ENCODE peak calls at places on chromosomes 5 and 9, in eight cellular contexts. L is hippocampal formation; P is stimulated activated CD4-positive, alpha-beta T cell treated with anti-CD3 and anti-CD28 coated beads, Interleukin-4, amount 100 ng/mL, for 1 hour; S is cardiac septum; E is NCI-H2171 treated with DMSO at 0.1 percent for 48 hours; C is NCI-H774; M is WTC11; G is aorta. H is an unnamed sample.

GRCh38 chr9:14437336-14438231 is 123.6 kb upstream of the NFIB start:
- DNase-seq in C (no peak), M (no peak), G (no peak), P (no peak), S (no peak), L (no peak), E (peak; percentile 79), H (no peak)

GRCh38 chr9:95910023-95910706 is 34.7 kb downstream of the ERCC6L2 start:
- DNase-seq in E (no peak), P (no peak), G (no peak), L (no peak), M (no peak), C (no peak), S (no peak), H (no peak)

GRCh38 chr5:176732736-176733585 is 77.4 kb upstream of the UNC5A start:
- DNase-seq in M (peak; percentile 11), E (peak; percentile 65), G (peak; percentile 62), L (no peak), C (no peak), P (no peak), S (peak; percentile 65), H (no peak)

GRCh38 chr5:136766456-136766855 is 401.1 kb upstream of the TRPC7 start:
- DNase-seq in S (no peak), G (no peak), C (no peak), L (no peak), M (no peak), P (no peak), E (no peak), H (no peak)

GRCh38 chr5:139391570-139392323 is 2.0 kb upstream of the MZB1 start:
- DNase-seq in M (no peak), S (no peak), C (no peak), L (no peak), P (no peak), E (no peak), G (no peak), H (no peak)

GRCh38 chr5:81068635-81069034 is 108.5 kb downstream of the RASGRF2 start:
- DNase-seq in L (no peak), C (no peak), P (no peak), S (no peak), M (no peak), E (no peak), G (no peak), H (no peak)

GRCh38 chr5:95841914-95842812 is 19.6 kb upstream of the GLRX start:
- DNase-seq in G (no peak), C (no peak), E (no peak), P (no peak), M (no peak), S (no peak), L (no peak), H (no peak)

GRCh38 chr9:32434892-32435291 is 50.4 kb downstream of the ACO1 start:
- DNase-seq in M (no peak), G (no peak), E (no peak), L (no peak), C (no peak), P (no peak), S (no peak), H (no peak)

GRCh38 chr9:3043369-3043768 is 199.5 kb upstream of the PUM3 start:
- DNase-seq in C (no peak), M (no peak), P (no peak), L (no peak), E (no peak), G (no peak), S (no peak), H (no peak)

GRCh38 chr5:19496056-19496455 is 491.9 kb downstream of the CDH18 start:
- DNase-seq in E (no peak), G (no peak), M (no peak), C (no peak), L (no peak), P (no peak), S (no peak), H (no peak)

GRCh38 chr5:113119271-113119924 is 142.8 kb downstream of the DCP2 start:
- DNase-seq in S (peak; percentile 79), L (no peak), M (no peak), G (no peak), E (no peak), C (no peak), P (no peak), H (no peak)

GRCh38 chr9:129998491-129999122 is 44.4 kb downstream of the FNBP1 start:
- DNase-seq in S (no peak), P (peak; percentile 38), M (no peak), G (no peak), L (no peak), E (no peak), C (no peak), H (no peak)

GRCh38 chr9:116156621-116157314 is 3.2 kb downstream of the PAPPA start:
- DNase-seq in C (peak; percentile 29), E (peak; percentile 96), S (peak; percentile 88), L (no peak), G (peak; percentile 84), P (no peak), M (peak; percentile 56), H (no peak)

GRCh38 chr9:79682076-79682736 is 110.4 kb downstream of the TLE4 start:
- DNase-seq in S (no peak), G (no peak), C (no peak), E (no peak), M (no peak), P (no peak), L (no peak), H (no peak)

GRCh38 chr5:173016621-173017046 is 33.1 kb downstream of the ATP6V0E1 start:
- DNase-seq in C (no peak), E (no peak), P (no peak), G (no peak), L (peak; percentile 4), S (no peak), M (no peak), H (no peak)

GRCh38 chr9:7907636-7908195 is 108.1 kb upstream of the DMAC1 start:
- DNase-seq in M (no peak), P (no peak), G (no peak), E (no peak), C (no peak), S (no peak), L (peak; percentile 22), H (no peak)

GRCh38 chr5:79062431-79062830 is 7.0 kb downstream of the DMGDH start:
- DNase-seq in L (no peak), M (no peak), S (no peak), E (no peak), G (no peak), C (no peak), P (no peak), H (no peak)

GRCh38 chr5:82312373-82312856 is 34.3 kb upstream of the RPS23 start:
- DNase-seq in P (peak; percentile 15), C (no peak), E (peak; percentile 3), L (peak; percentile 68), M (peak; percentile 73), S (no peak), G (peak; percentile 87), H (no peak)

GRCh38 chr5:95219411-95219810 is 65.5 kb downstream of the MCTP1 start:
- DNase-seq in E (peak; percentile 15), L (no peak), S (no peak), P (no peak), M (no peak), G (no peak), C (no peak), H (no peak)

GRCh38 chr5:3339798-3340115 is 255.9 kb upstream of the IRX1 start:
- DNase-seq in L (no peak), M (no peak), E (no peak), P (no peak), G (no peak), C (no peak), S (peak; percentile 66), H (no peak)

GRCh38 chr9:114015607-114016006 is 62.5 kb downstream of the AMBP start:
- DNase-seq in M (no peak), C (no peak), E (no peak), P (no peak), S (peak; percentile 5), G (no peak), L (no peak), H (no peak)

GRCh38 chr9:101119206-101119819 is 90.8 kb downstream of the PLPPR1 start:
- DNase-seq in M (peak; percentile 85), G (no peak), L (peak; percentile 77), S (no peak), E (peak; percentile 79), P (no peak), C (peak; percentile 66), H (no peak)

GRCh38 chr9:37902804-37903580 is 935 bp downstream of the SLC25A51 start:
- DNase-seq in S (no peak), M (no peak), C (no peak), P (no peak), E (peak; percentile 10), G (no peak), L (no peak), H (no peak)

GRCh38 chr9:110058304-110058953 is 149.5 kb downstream of the C9orf152 start:
- DNase-seq in M (peak; percentile 68), G (no peak), C (peak; percentile 41), S (no peak), E (peak; percentile 60), P (peak; percentile 43), L (no peak), H (peak; percentile 53)

GRCh38 chr5:97425511-97425910 is 242.5 kb upstream of the RIOK2 start:
- DNase-seq in C (no peak), S (no peak), G (no peak), P (no peak), L (no peak), E (no peak), M (peak; percentile 55), H (no peak)

GRCh38 chr9:100601216-100601615 is 23.3 kb downstream of the CAVIN4 start:
- DNase-seq in S (no peak), G (no peak), C (peak; percentile 62), M (peak; percentile 72), E (peak; percentile 82), L (peak; percentile 39), P (peak; percentile 10), H (no peak)

GRCh38 chr5:36900279-36900678 is 23.7 kb downstream of the NIPBL start:
- DNase-seq in S (no peak), G (no peak), L (no peak), C (no peak), M (no peak), P (no peak), E (no peak), H (no peak)

GRCh38 chr9:79562749-79563386 is 8.9 kb upstream of the TLE4 start:
- DNase-seq in S (no peak), L (no peak), M (no peak), G (no peak), P (no peak), E (no peak), C (no peak), H (no peak)

GRCh38 chr5:146426853-146427618 is 20.1 kb upstream of the TCERG1 start:
- DNase-seq in M (no peak), L (peak; percentile 67), G (no peak), C (peak; percentile 45), S (no peak), E (peak; percentile 58), P (no peak), H (no peak)

GRCh38 chr9:111632695-111633388 is 1.7 kb downstream of the DNAJC25 start:
- DNase-seq in E (no peak), M (no peak), L (no peak), C (no peak), G (no peak), S (no peak), P (no peak), H (no peak)

GRCh38 chr5:176846335-176847140 is 36.2 kb downstream of the UNC5A start:
- DNase-seq in P (no peak), M (no peak), G (no peak), L (no peak), S (no peak), E (no peak), C (no peak), H (no peak)

GRCh38 chr9:94611638-94612068 is 18.0 kb upstream of the FBP2 start:
- DNase-seq in M (no peak), G (no peak), S (no peak), C (no peak), P (peak; percentile 38), E (no peak), L (no peak), H (no peak)

GRCh38 chr5:172144291-172144815 is 43.7 kb downstream of the STK10 start:
- DNase-seq in E (peak; percentile 63), L (peak; percentile 12), P (no peak), S (peak; percentile 70), G (no peak), C (no peak), M (no peak), H (no peak)

GRCh38 chr9:20683351-20684034 is 566 bp upstream of the FOCAD start:
- DNase-seq in L (peak; percentile 37), M (no peak), G (peak; percentile 79), S (no peak), E (peak; percentile 38), P (peak; percentile 45), C (peak; percentile 8), H (no peak)

H was measured in B cell.